ENCODE peak calls at places on chromosomes 13 and 19, in four cellular contexts. C is LHCN-M2; W is amniotic stem cell; K is activated naive CD8-positive, alpha-beta T cell treated with anti-CD3 and anti-CD28 coated beads, Interleukin-2, amount 50 U/mL, for 24 hours. P is an unnamed sample.

GRCh38 chr19:504634-505033 is 2.7 kb upstream of the TPGS1 start:
- DNase-seq in C (no peak), W (no peak), K (no peak), P (no peak)

GRCh38 chr13:30607908-30608307 is 9.8 kb upstream of the USPL1 start:
- DNase-seq in W (no peak), K (peak; percentile 44), C (peak; percentile 50), P (no peak)

GRCh38 chr13:111167290-111167689 is 52.2 kb downstream of the ARHGEF7 start:
- DNase-seq in K (no peak), C (no peak), W (no peak), P (no peak)

GRCh38 chr19:6362351-6362801 is 1.0 kb downstream of the CLPP start:
- DNase-seq in K (peak; percentile 35), W (no peak), C (peak; percentile 10), P (no peak)

GRCh38 chr19:28577199-28577598 is 635.8 kb downstream of the UQCRFS1 start:
- DNase-seq in C (no peak), W (no peak), K (no peak), P (no peak)

GRCh38 chr13:42354246-42355117 is 82.5 kb downstream of the AKAP11 start:
- DNase-seq in C (peak; percentile 67), W (no peak), K (peak; percentile 42), P (peak; percentile 58)

GRCh38 chr19:56174086-56174485 is 1.7 kb upstream of the GALP start:
- DNase-seq in W (no peak), C (no peak), K (no peak), P (no peak)

GRCh38 chr13:44938854-44939253 is 50.4 kb downstream of the NUFIP1 start:
- DNase-seq in K (no peak), W (no peak), C (no peak), P (no peak)

GRCh38 chr19:57056972-57057371 is 62.8 kb upstream of the USP29 start:
- DNase-seq in K (no peak), W (no peak), C (peak; percentile 99), P (peak; percentile 90)

GRCh38 chr19:23971598-23971997 is 56.9 kb downstream of the ZNF726 start:
- DNase-seq in W (no peak), C (no peak), K (no peak), P (no peak)

GRCh38 chr19:29404951-29405727 is 120.7 kb upstream of the VSTM2B start:
- DNase-seq in C (no peak), W (no peak), K (no peak), P (peak; percentile 4)

P was measured in RPMI7951.